ENCODE peak calls at places on chromosomes 12 and 14, in seven cellular contexts. N is D341Med, E is epithelial cell of esophagus, A is coronary artery, X is ELR, Q is cardiac fibroblast, D is activated gamma-delta T cell treated with Interleukin-2 at 50 U/mL for 16 hours. S is an unnamed sample.

GRCh38 chr14:69288001-69288771 is 28.2 kb downstream of the GALNT16 start:
- DNase-seq in X (peak), N (no peak), D (no peak), Q (peak), E (no peak), A (no peak), S (peak)

GRCh38 chr12:69055280-69055679 is 122.3 kb upstream of the CPM start:
- DNase-seq in Q (no peak), E (no peak), D (no peak), A (no peak), N (no peak), X (no peak), S (no peak)

GRCh38 chr14:68674538-68675232 is 118.2 kb downstream of the ZFP36L1 start:
- DNase-seq in A (no peak), N (no peak), D (no peak), X (no peak), E (no peak), Q (no peak), S (no peak)

GRCh38 chr12:26372856-26373255 is 177.5 kb downstream of the SSPN start:
- DNase-seq in D (no peak), E (no peak), A (no peak), Q (no peak), N (no peak), X (no peak), S (no peak)

GRCh38 chr12:8953773-8954402 is 4.4 kb upstream of the M6PR start:
- DNase-seq in E (no peak), N (no peak), D (peak), Q (no peak), A (no peak), X (no peak), S (no peak)

GRCh38 chr12:30694412-30694955 is 1.2 kb downstream of the IPO8 start:
- DNase-seq in X (no peak), D (no peak), A (no peak), Q (no peak), N (no peak), E (peak), S (peak)

GRCh38 chr12:98646165-98646764 is 1.2 kb downstream of the APAF1 start:
- DNase-seq in N (no peak), E (peak), A (no peak), D (no peak), X (peak), Q (peak), S (peak)

GRCh38 chr12:53736602-53737493 is 9.6 kb upstream of the CALCOCO1 start:
- DNase-seq in Q (no peak), D (no peak), E (no peak), A (no peak), N (no peak), X (no peak), S (no peak)

GRCh38 chr14:22900088-22900799 is 17.2 kb downstream of the REM2 start:
- DNase-seq in Q (peak), X (peak), E (peak), N (peak), D (peak), A (no peak), S (peak)

GRCh38 chr12:3727877-3728632 is 24.9 kb downstream of the CRACR2A start:
- DNase-seq in X (peak), A (no peak), Q (peak), D (peak), E (no peak), N (no peak), S (peak)

GRCh38 chr12:17976202-17976601 is 113.8 kb downstream of the RERGL start:
- DNase-seq in E (peak), D (no peak), X (peak), Q (no peak), A (no peak), N (peak), S (peak)

GRCh38 chr14:37992489-37992888 is 215.2 kb upstream of the SSTR1 start:
- DNase-seq in X (no peak), E (no peak), Q (no peak), N (no peak), D (no peak), A (no peak), S (no peak)

GRCh38 chr12:41962171-41962572 is 182.5 kb downstream of the GXYLT1 start:
- DNase-seq in E (no peak), Q (no peak), D (no peak), N (no peak), A (no peak), X (no peak), S (no peak)

GRCh38 chr14:69631509-69631908 is 20.1 kb downstream of the SUSD6 start:
- DNase-seq in X (peak), Q (no peak), E (no peak), N (no peak), D (no peak), A (no peak), S (no peak)

GRCh38 chr12:58812229-58812628 is 108.1 kb downstream of the LRIG3 start:
- DNase-seq in A (no peak), N (no peak), E (no peak), D (no peak), Q (no peak), X (no peak), S (no peak)

GRCh38 chr14:99229654-99230215 is 42.3 kb downstream of the BCL11B start:
- DNase-seq in D (peak), A (no peak), E (no peak), N (no peak), Q (no peak), X (no peak), S (no peak)

GRCh38 chr12:2149091-2149490 is 96.3 kb downstream of the CACNA1C start:
- DNase-seq in D (no peak), A (no peak), Q (peak), X (no peak), E (no peak), N (no peak), S (no peak)

S was measured in M059J.